ENCODE peak calls at places on chromosome 11, in six cellular contexts. A, S, W, Z, F and O are unnamed samples. For H3F3A, the result is how much of the 10 kb centered on the place peaks cover.

GRCh38 chr11:133901316-133901715 is 55.5 kb downstream of the IGSF9B start:
- DNase-seq in W (no peak), Z (no peak), A (no peak), S (no peak), F (no peak), O (no peak)

GRCh38 chr11:120501976-120502755 is 9.4 kb upstream of the GRIK4 start:
- DNase-seq in A (no peak), Z (no peak), S (no peak), F (no peak), W (no peak), O (no peak)

GRCh38 chr11:110565344-110565684 is 135.6 kb downstream of the FDX1 start:
- DNase-seq in S (peak), F (no peak), Z (no peak), W (no peak), A (peak), O (peak)

GRCh38 chr11:102253018-102253775 is 64.1 kb upstream of the BIRC3 start:
- DNase-seq in F (no peak), W (no peak), A (no peak), S (peak), Z (no peak), O (no peak)

GRCh38 chr11:74226907-74227306 is 55.8 kb downstream of the PPME1 start:
- DNase-seq in Z (no peak), W (no peak), F (peak), A (no peak), S (peak), O (no peak)

GRCh38 chr11:26622201-26622600 is 50.1 kb upstream of the MUC15 start:
- DNase-seq in W (no peak), Z (no peak), A (no peak), S (no peak), F (no peak), O (no peak)

GRCh38 chr11:57277845-57278720 is 41.0 kb upstream of the APLNR start:
- DNase-seq in W (peak), A (peak), Z (no peak), S (peak), F (peak), O (peak)

GRCh38 chr11:20008190-20008801 is 152.0 kb downstream of the DBX1 start:
- DNase-seq in S (no peak), A (no peak), F (no peak), W (no peak), Z (no peak), O (no peak)

GRCh38 chr11:94934836-94935235 is 38.5 kb downstream of the CWC15 start:
- DNase-seq in W (no peak), A (peak), Z (no peak), F (no peak), S (no peak), O (no peak)

GRCh38 chr11:2975594-2975993 is 16.5 kb downstream of the NAP1L4 start:
- DNase-seq in W (peak), A (peak), F (peak), Z (peak), S (peak), O (peak)

GRCh38 chr11:3782963-3783362 is 14.4 kb downstream of the NUP98 start:
- DNase-seq in S (no peak), Z (no peak), W (no peak), F (no peak), A (no peak), O (no peak)

GRCh38 chr11:108112059-108112458 is 9.3 kb upstream of the ACAT1 start:
- DNase-seq in A (peak), W (no peak), S (no peak), F (peak), Z (no peak), O (no peak)

GRCh38 chr11:1761857-1762536 is 1.7 kb downstream of the CTSD start:
- DNase-seq in S (no peak), Z (no peak), A (peak), W (no peak), F (no peak), O (no peak)

GRCh38 chr11:1763796-1764661 is at the start of gene CTSD:
- DNase-seq in A (peak), Z (peak), S (peak), W (peak), F (peak), O (peak)

GRCh38 chr11:1762537-1763302 is 1.0 kb downstream of the CTSD start:
- DNase-seq in F (peak), A (no peak), S (no peak), W (no peak), Z (no peak), O (no peak)

GRCh38 chr11:1761110-1761856 is 2.4 kb downstream of the CTSD start:
- DNase-seq in W (no peak), A (no peak), S (no peak), Z (no peak), F (no peak), O (no peak)

GRCh38 chr11:1763336-1763795 is 361 bp downstream of the CTSD start:
- DNase-seq in W (peak), Z (peak), A (no peak), F (no peak), S (no peak), O (no peak)
- H2AFZ ChIP-seq in W (peak), Z (peak), A (peak), F (peak), S (no peak), O (peak)

DNA sequence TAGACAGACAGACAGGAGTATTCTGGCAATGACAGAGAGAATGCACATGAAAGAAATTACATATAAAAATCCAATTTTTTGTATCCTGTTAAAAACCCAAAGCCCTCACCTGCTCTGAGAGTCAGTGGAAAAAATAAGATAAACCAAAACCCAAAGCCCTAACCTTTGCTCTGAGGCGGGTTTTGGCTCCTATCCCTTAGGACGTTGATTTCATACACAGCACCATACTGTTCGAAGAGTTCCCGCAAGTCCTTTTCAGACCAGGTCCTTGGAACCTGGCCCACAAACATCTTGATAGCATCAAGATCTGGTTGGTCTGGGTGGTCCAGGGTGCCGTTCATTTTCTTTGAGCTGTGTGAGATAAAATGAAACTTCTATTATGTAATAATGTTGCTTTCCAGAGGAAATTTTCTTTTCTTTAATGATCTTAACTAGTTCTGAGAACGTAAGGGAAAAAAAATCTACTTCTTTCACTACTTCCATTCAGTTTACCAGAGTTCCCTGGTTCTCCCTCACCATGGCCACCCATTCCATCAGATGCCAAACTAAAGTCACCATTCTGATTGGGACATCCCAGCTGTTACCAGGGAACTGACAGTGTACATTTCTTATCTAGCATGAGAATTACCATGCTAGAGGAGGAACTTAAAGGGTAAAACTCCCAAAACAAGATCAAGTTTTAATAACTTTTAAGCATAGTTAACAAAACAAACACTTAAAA is 39.9 kb upstream of the RAPSN start:
- DNase-seq in A (no peak), S (no peak), F (no peak), W (no peak), Z (no peak), O (no peak)
- H3F3A ChIP-seq in A (under half), S (under half), F (under half), W (under half), Z (under half), O (under half)

GRCh38 chr11:122103366-122103765 is 12.6 kb downstream of the BLID start:
- DNase-seq in W (no peak), Z (no peak), A (peak), F (no peak), S (no peak), O (no peak)
- TF ChIP-seq EZH2phosphoT487 in W (no peak), Z (no peak), A (no peak), F (no peak), S (no peak), O (no peak)

GRCh38 chr11:10371926-10372641 is 67.2 kb downstream of the ADM start:
- DNase-seq in S (no peak), A (no peak), F (no peak), Z (no peak), W (no peak), O (no peak)

GRCh38 chr11:10365045-10365444 is 60.2 kb downstream of the ADM start:
- DNase-seq in S (no peak), W (no peak), Z (no peak), F (no peak), A (no peak), O (no peak)

DNA sequence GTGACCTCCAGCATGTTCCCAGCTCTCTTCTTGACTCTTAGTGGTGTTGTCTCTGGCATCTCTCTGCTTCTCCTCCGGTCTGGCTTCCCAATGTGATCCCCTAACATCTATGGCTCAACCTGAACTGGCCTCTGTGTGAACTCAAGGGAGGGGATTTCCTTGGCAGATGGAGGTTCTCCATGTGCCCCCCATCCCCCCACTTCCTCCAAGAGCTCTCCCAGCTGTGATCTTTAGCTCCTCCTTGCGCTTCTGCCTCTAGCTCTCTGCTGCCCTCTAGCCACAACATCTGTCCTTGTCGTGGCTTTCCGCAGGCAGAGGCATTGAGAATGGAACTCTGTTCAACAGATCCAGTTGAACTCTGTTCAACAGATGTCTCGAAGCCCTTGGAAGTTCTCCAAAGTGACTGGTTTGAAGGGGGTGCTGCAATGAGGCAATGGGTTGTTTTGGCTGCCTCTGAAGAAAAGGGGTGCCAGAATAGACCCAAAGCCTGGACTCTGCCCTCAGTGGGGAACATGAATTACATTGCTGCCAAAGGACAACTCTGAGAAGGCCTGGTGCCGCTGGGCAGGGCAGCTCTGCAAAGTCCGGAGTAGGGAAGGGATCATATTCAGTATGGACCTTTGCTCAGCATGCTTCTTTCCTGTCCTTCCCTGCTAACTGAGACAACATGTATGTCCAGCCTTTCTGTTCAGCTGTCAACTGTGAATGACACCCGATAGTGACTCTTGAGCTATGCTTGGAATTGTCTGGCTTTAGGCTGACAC is 61.9 kb downstream of the ADM start:
- DNase-seq in Z (peak), W (peak), F (peak), S (peak), A (peak), O (peak)
- H2AFZ ChIP-seq in Z (peak), W (no peak), F (peak), S (no peak), A (peak), O (peak)

GRCh38 chr11:70159612-70160570 is 43.2 kb upstream of the FADD start:
- DNase-seq in W (no peak), Z (no peak), A (peak), F (peak), S (no peak), O (no peak)

GRCh38 chr11:70156291-70157037 is 46.6 kb upstream of the FADD start:
- DNase-seq in A (no peak), F (no peak), Z (no peak), W (no peak), S (no peak), O (no peak)

GRCh38 chr11:70158201-70158600 is 44.9 kb upstream of the FADD start:
- DNase-seq in A (peak), F (peak), Z (no peak), S (peak), W (peak), O (peak)

GRCh38 chr11:70161043-70161625 is 42.0 kb upstream of the FADD start:
- DNase-seq in F (no peak), A (no peak), W (no peak), S (no peak), Z (no peak), O (no peak)

DNA sequence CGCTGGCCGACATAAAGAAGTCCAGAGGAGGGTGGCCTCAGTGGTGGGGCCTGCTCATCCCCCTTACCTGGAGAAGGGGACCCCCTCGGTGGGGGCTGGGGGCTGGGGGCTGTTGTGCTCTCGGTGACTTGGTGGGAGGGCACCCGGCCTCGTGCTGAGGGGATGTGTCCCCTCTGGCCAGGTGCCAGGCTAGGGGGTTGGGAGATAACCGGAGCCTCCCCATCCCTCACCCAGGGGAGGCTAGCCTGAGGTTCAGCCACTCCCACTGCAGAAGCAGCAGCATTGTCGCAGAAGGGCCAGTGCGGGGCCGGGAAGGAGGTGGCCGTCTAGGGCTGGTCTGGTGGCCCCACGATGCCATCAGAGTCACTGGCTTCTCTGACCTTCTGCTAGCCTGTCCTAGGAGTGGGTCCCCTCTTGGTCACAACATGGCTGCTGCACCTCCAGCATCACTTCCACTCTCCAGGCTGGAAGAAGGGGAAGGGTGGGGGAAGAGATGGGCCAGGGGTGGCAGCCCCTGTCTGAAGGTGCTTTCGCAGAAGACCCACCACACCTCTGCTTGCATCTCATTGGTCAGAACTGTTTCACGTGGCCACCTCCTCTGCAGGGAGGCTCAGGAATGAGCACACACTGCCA is 44.2 kb upstream of the FADD start:
- DNase-seq in W (no peak), F (no peak), A (no peak), S (no peak), Z (no peak), O (no peak)
- H3F3A ChIP-seq in W (under half), F (under half), A (under half), S (under half), Z (under half), O (under half)

GRCh38 chr11:61480936-61481335 is 27.6 kb upstream of the LRRC10B start:
- DNase-seq in A (no peak), F (peak), W (peak), Z (no peak), S (peak), O (peak)

GRCh38 chr11:61477126-61477525 is 31.4 kb upstream of the LRRC10B start:
- DNase-seq in S (peak), Z (no peak), F (no peak), A (peak), W (no peak), O (no peak)

GRCh38 chr11:61480261-61480660 is 28.3 kb upstream of the LRRC10B start:
- DNase-seq in A (no peak), W (no peak), Z (no peak), S (no peak), F (no peak), O (no peak)

GRCh38 chr11:61475433-61475832 is 33.1 kb upstream of the LRRC10B start:
- DNase-seq in A (no peak), S (no peak), Z (no peak), W (no peak), F (no peak), O (no peak)

DNA sequence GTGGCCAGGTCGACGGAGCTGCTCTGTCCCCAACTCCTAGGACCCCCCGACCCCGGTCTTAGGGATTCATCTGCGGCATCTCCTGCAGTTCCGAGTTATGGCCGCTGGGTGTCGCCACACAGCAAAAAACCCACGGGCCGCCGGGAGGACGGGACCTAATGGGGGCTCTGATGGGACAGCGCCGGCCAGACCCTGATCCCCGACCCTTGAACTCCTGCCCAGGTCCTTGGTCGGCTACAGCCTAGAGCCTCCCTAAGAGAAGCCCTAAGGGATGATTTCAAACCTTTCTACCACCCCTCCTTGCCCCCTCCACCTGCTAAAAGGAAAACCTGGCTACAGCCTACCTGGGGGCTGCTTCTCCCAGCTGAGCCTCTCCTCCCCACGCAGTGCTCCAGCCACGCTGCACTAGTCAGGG is 30.8 kb upstream of the LRRC10B start:
- DNase-seq in S (peak), A (peak), W (peak), F (peak), Z (peak), O (peak)
- TF ChIP-seq EZH2phosphoT487 in S (no peak), A (no peak), W (no peak), F (no peak), Z (no peak), O (no peak)

GRCh38 chr11:17733261-17733660 is 1.3 kb upstream of the KCNC1 start:
- DNase-seq in A (no peak), Z (no peak), W (no peak), S (no peak), F (no peak), O (no peak)

GRCh38 chr11:17734418-17734911 is at the start of gene KCNC1:
- DNase-seq in S (peak), A (peak), W (peak), F (no peak), Z (no peak), O (peak)

GRCh38 chr11:17734986-17735822 is 623 bp downstream of the KCNC1 start:
- DNase-seq in W (peak), S (peak), A (peak), F (peak), Z (peak), O (peak)

GRCh38 chr11:17730137-17730536 is 4.4 kb upstream of the KCNC1 start:
- DNase-seq in F (no peak), A (no peak), Z (no peak), S (no peak), W (no peak), O (no peak)

DNA sequence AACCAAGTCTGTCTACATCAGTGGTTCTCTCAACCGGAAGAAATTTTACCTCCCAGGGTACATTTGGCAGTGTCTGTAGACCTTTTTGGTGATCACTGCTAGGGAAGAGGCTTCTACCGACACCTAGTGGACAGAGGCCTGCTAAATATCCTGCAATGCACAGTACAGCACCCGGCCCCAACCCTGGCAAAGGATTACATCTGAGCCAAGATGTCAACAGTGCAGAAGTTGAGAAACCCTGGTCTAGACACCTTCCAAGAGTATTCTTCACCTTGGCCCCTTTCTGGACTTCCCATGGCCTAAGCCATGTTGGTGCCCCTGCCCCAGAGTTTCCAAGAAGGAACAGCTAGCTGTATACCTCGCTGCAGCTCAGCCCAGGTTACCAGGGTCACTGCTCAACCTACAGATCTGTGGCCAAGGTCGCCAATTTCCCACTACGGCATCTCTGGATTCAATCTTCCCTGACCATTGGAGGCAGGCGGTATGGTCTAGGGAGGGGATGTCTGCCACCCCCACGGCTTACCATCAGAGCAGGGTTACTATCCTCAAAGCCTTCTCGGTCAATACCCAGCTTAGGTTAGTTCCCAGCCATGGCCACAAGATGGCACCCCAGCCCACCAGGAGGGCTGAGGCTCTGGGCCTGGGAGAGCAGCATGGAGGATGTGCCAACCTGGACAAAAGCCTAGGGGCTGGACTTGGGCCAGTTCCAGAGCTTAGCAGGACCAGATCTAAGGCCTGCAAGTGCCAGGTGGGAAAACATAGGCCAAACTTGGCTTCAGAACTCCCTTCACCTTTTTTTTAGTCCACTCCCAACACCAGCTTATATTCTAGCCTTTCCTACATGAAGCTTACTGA is 3.7 kb upstream of the KCNC1 start:
- DNase-seq in F (peak), Z (peak), S (peak), A (peak), W (peak), O (peak)
- H2AFZ ChIP-seq in F (no peak), Z (no peak), S (no peak), A (no peak), W (no peak), O (no peak)

GRCh38 chr11:85826096-85826855 is 15.3 kb upstream of the SYTL2 start:
- DNase-seq in Z (peak), A (peak), F (peak), S (peak), W (peak), O (peak)

GRCh38 chr11:85828640-85828978 is 17.7 kb upstream of the SYTL2 start:
- DNase-seq in S (no peak), W (no peak), F (no peak), A (no peak), Z (no peak), O (no peak)

GRCh38 chr11:85829172-85829571 is 18.2 kb upstream of the SYTL2 start:
- DNase-seq in A (no peak), Z (no peak), F (no peak), W (no peak), S (no peak), O (no peak)

GRCh38 chr11:85825590-85825989 is 14.6 kb upstream of the SYTL2 start:
- DNase-seq in Z (no peak), A (no peak), F (no peak), W (no peak), S (no peak), O (no peak)

GRCh38 chr11:85827768-85828639 is 17.1 kb upstream of the SYTL2 start:
- DNase-seq in F (peak), A (peak), Z (peak), W (no peak), S (no peak), O (no peak)
- H3F3A ChIP-seq in F (under half), A (under half), Z (under half), W (under half), S (under half), O (under half)